ENCODE peak calls at places on chromosomes 7 and 10, in nine cellular contexts. One of them, this sample, is unnamed.
A peak's percentile ranks its signal among the peaks of the same experiment; 100 is the strongest.

GRCh38 chr7:1466524-1467271 is 7.4 kb upstream of the MICALL2 start:
- DNase-seq in neural crest cell: peak; percentile 43
- DNase-seq in natural killer cell: no peak
- DNase-seq in psoas muscle: peak; percentile 76
- DNase-seq in GM13976: no peak
- DNase-seq in epithelial cell of proximal tubule: no peak
- DNase-seq in OCI-LY7: no peak
- DNase-seq in foreskin keratinocyte: no peak
- DNase-seq in Peyer's patch: peak; percentile 90
- DNase-seq in this sample: peak; percentile 31

GRCh38 chr7:29196191-29196590 is 1.6 kb downstream of the CHN2 start:
- DNase-seq in epithelial cell of proximal tubule: no peak
- DNase-seq in psoas muscle: no peak
- DNase-seq in OCI-LY7: no peak
- DNase-seq in neural crest cell: no peak
- DNase-seq in foreskin keratinocyte: no peak
- DNase-seq in Peyer's patch: peak; percentile 47
- DNase-seq in GM13976: no peak
- DNase-seq in natural killer cell: no peak
- DNase-seq in this sample: no peak

GRCh38 chr10:88156341-88156740 is 292.9 kb downstream of the PTEN start:
- DNase-seq in neural crest cell: no peak
- DNase-seq in psoas muscle: no peak
- DNase-seq in epithelial cell of proximal tubule: no peak
- DNase-seq in foreskin keratinocyte: no peak
- DNase-seq in natural killer cell: no peak
- DNase-seq in Peyer's patch: no peak
- DNase-seq in OCI-LY7: no peak
- DNase-seq in GM13976: no peak
- DNase-seq in this sample: no peak

GRCh38 chr7:120395526-120396019 is 122.6 kb downstream of the KCND2 start:
- DNase-seq in foreskin keratinocyte: peak; percentile 9
- DNase-seq in psoas muscle: no peak
- DNase-seq in Peyer's patch: no peak
- DNase-seq in natural killer cell: no peak
- DNase-seq in OCI-LY7: no peak
- DNase-seq in epithelial cell of proximal tubule: no peak
- DNase-seq in neural crest cell: no peak
- DNase-seq in GM13976: peak; percentile 2
- DNase-seq in this sample: no peak

GRCh38 chr7:121447939-121448338 is 51.8 kb upstream of the FAM3C start:
- DNase-seq in Peyer's patch: no peak
- DNase-seq in psoas muscle: no peak
- DNase-seq in GM13976: no peak
- DNase-seq in OCI-LY7: no peak
- DNase-seq in foreskin keratinocyte: no peak
- DNase-seq in epithelial cell of proximal tubule: no peak
- DNase-seq in neural crest cell: no peak
- DNase-seq in natural killer cell: no peak
- DNase-seq in this sample: no peak

GRCh38 chr10:949446-949845 is 17.9 kb upstream of the LARP4B start:
- DNase-seq in epithelial cell of proximal tubule: no peak
- DNase-seq in foreskin keratinocyte: no peak
- DNase-seq in Peyer's patch: no peak
- DNase-seq in neural crest cell: no peak
- DNase-seq in OCI-LY7: no peak
- DNase-seq in psoas muscle: no peak
- DNase-seq in natural killer cell: no peak
- DNase-seq in GM13976: no peak
- DNase-seq in this sample: no peak

GRCh38 chr7:20217193-20217948 is at the start of gene MACC1:
- DNase-seq in natural killer cell: no peak
- DNase-seq in foreskin keratinocyte: peak; percentile 97
- DNase-seq in epithelial cell of proximal tubule: no peak
- DNase-seq in OCI-LY7: peak; percentile 90
- DNase-seq in psoas muscle: no peak
- DNase-seq in GM13976: no peak
- DNase-seq in neural crest cell: no peak
- DNase-seq in Peyer's patch: peak; percentile 93
- DNase-seq in this sample: peak; percentile 53

GRCh38 chr7:142380064-142380463 is 122.2 kb upstream of the PRSS58 start:
- DNase-seq in psoas muscle: no peak
- DNase-seq in GM13976: no peak
- DNase-seq in Peyer's patch: no peak
- DNase-seq in foreskin keratinocyte: no peak
- DNase-seq in OCI-LY7: no peak
- DNase-seq in epithelial cell of proximal tubule: no peak
- DNase-seq in neural crest cell: no peak
- DNase-seq in natural killer cell: no peak
- DNase-seq in this sample: no peak

GRCh38 chr10:58275261-58275660 is 6.3 kb downstream of the CISD1 start:
- DNase-seq in neural crest cell: no peak
- DNase-seq in foreskin keratinocyte: no peak
- DNase-seq in OCI-LY7: no peak
- DNase-seq in epithelial cell of proximal tubule: no peak
- DNase-seq in Peyer's patch: no peak
- DNase-seq in psoas muscle: no peak
- DNase-seq in natural killer cell: no peak
- DNase-seq in GM13976: no peak
- DNase-seq in this sample: no peak

GRCh38 chr10:68106656-68107055 is 2.6 kb upstream of the MYPN start:
- DNase-seq in OCI-LY7: no peak
- DNase-seq in neural crest cell: no peak
- DNase-seq in epithelial cell of proximal tubule: peak; percentile 19
- DNase-seq in foreskin keratinocyte: peak; percentile 86
- DNase-seq in GM13976: no peak
- DNase-seq in psoas muscle: no peak
- DNase-seq in Peyer's patch: no peak
- DNase-seq in natural killer cell: no peak
- DNase-seq in this sample: peak; percentile 87

GRCh38 chr10:86071145-86071544 is 295.4 kb downstream of the GRID1 start:
- DNase-seq in neural crest cell: no peak
- DNase-seq in foreskin keratinocyte: no peak
- DNase-seq in natural killer cell: no peak
- DNase-seq in epithelial cell of proximal tubule: no peak
- DNase-seq in GM13976: no peak
- DNase-seq in OCI-LY7: no peak
- DNase-seq in psoas muscle: no peak
- DNase-seq in Peyer's patch: no peak
- DNase-seq in this sample: no peak

GRCh38 chr10:69043931-69044531 is 43.9 kb upstream of the SRGN start:
- DNase-seq in GM13976: no peak
- DNase-seq in psoas muscle: no peak
- DNase-seq in neural crest cell: no peak
- DNase-seq in epithelial cell of proximal tubule: no peak
- DNase-seq in foreskin keratinocyte: no peak
- DNase-seq in natural killer cell: peak; percentile 42
- DNase-seq in OCI-LY7: peak; percentile 36
- DNase-seq in Peyer's patch: peak; percentile 73
- DNase-seq in this sample: no peak

DNA sequence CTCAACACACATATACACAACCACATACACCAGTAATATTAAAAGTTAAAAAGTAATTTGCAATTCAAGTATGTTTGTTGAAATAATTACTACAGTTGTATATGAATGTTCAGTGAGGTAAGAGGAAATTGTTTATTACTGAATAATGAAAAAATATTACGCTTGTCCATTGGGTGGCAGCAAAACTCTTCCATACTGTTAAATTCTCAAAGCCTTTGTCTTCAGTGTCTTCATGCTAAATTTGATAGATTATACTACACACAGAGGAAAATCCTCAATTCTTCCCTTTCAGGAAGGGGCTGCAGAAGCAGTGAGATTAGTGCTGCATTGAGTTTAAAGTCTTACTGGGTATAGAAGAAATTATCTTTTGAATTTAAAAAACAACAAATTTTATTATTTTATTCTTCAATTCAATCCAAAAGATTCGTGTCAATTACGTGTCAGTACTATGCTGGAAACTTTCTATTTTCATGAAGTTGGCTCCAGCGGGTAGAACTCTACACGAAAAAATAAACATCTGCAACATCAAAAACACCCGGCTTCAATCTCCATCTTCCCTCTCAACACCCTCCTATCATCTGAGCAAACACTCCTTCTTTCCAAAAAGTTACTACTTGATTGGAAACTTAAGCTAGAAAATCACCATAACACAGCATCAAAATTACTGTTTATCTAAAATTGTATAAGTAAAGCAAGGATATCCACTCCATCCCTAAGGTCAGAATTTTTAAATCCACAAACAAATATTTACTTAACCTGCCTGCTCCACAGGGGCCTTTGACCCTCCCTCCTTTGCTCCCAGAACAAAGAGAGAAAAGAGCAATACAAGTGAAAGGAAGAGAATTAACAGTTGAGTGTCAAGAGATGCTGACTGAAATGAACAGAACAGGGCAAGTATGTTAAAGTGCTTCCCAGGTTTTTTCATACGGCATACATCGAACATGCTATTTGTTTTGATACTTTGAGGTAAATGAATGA is 37.0 kb upstream of the TES start:
- DNase-seq in GM13976: peak; percentile 24
- DNase-seq in foreskin keratinocyte: peak; percentile 48
- DNase-seq in neural crest cell: peak; percentile 30
- DNase-seq in Peyer's patch: no peak
- DNase-seq in psoas muscle: no peak
- DNase-seq in epithelial cell of proximal tubule: no peak
- DNase-seq in OCI-LY7: peak; percentile 30
- DNase-seq in natural killer cell: no peak
- DNase-seq in this sample: no peak
- TF ChIP-seq CTCF in GM13976: peak; percentile 49
- TF ChIP-seq CTCF in foreskin keratinocyte: peak; percentile 83
- TF ChIP-seq CTCF in neural crest cell: peak; percentile 83
- TF ChIP-seq CTCF in Peyer's patch: peak; percentile 76
- TF ChIP-seq CTCF in psoas muscle: peak; percentile 61
- TF ChIP-seq CTCF in epithelial cell of proximal tubule: peak; percentile 59
- TF ChIP-seq CTCF in OCI-LY7: peak; percentile 80
- TF ChIP-seq CTCF in natural killer cell: peak; percentile 77
- TF ChIP-seq CTCF in this sample: peak; percentile 36

DNA sequence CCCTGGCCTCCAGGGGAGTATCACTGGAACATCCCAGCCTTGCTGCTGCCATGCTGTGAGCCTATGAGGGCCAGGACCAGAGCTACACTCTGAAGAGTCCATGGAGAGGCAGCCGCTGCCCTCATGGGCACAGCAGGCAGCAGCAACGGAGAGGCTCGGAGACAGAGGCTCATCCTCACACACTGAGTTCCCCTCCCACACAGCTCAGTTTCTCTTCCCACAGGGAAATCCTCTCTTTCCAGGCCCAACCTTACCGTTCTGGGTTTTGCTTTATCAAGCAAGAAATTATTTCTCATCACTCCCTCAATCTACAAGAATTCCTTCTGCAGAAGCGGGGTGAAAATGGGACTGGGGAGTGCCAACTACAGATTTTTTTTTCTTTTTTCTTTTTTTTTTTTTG is 36.6 kb downstream of the GOLGA7B start:
- DNase-seq in epithelial cell of proximal tubule: no peak
- DNase-seq in natural killer cell: no peak
- DNase-seq in GM13976: no peak
- DNase-seq in OCI-LY7: no peak
- DNase-seq in foreskin keratinocyte: no peak
- DNase-seq in neural crest cell: no peak
- DNase-seq in Peyer's patch: no peak
- DNase-seq in psoas muscle: no peak
- DNase-seq in this sample: no peak
- TF ChIP-seq CTCF in epithelial cell of proximal tubule: no peak
- TF ChIP-seq CTCF in natural killer cell: no peak
- TF ChIP-seq CTCF in GM13976: no peak
- TF ChIP-seq CTCF in OCI-LY7: no peak
- TF ChIP-seq CTCF in foreskin keratinocyte: no peak
- TF ChIP-seq CTCF in neural crest cell: no peak
- TF ChIP-seq CTCF in Peyer's patch: no peak
- TF ChIP-seq CTCF in psoas muscle: no peak
- TF ChIP-seq CTCF in this sample: no peak

DNA sequence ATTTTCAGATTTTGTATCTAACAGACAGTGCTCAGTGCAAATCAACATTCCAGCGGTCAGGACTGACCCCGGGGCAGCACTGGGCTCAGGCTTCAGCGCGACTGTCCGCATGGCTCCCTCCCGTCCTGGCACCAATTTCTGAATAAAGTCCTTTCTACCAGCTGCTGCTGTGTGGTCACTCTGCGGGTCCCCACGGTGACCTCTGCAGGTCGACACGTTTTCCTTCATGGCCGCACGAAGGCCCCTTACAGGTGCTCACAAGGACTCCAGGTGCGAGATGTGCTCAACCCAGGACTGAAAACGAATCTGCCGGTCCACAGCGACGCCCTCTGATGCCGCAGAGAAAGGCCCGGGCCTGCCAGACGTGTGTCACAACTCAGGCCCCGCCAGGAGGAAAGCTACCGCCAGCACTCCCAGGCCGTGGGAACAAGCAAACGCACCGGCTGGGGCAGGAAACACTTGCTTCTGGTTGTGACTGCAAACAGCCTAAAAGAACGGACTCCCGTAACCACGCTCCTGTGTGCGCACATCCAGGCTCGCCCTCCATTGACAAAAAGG is 3.7 kb upstream of the UTF1 start:
- DNase-seq in OCI-LY7: no peak
- DNase-seq in foreskin keratinocyte: no peak
- DNase-seq in GM13976: no peak
- DNase-seq in psoas muscle: no peak
- DNase-seq in epithelial cell of proximal tubule: no peak
- DNase-seq in natural killer cell: no peak
- DNase-seq in Peyer's patch: no peak
- DNase-seq in neural crest cell: no peak
- DNase-seq in this sample: no peak
- TF ChIP-seq CTCF in OCI-LY7: no peak
- TF ChIP-seq CTCF in foreskin keratinocyte: peak; percentile 28
- TF ChIP-seq CTCF in GM13976: no peak
- TF ChIP-seq CTCF in psoas muscle: no peak
- TF ChIP-seq CTCF in epithelial cell of proximal tubule: peak; percentile 19
- TF ChIP-seq CTCF in natural killer cell: no peak
- TF ChIP-seq CTCF in Peyer's patch: no peak
- TF ChIP-seq CTCF in neural crest cell: no peak
- TF ChIP-seq CTCF in this sample: no peak

GRCh38 chr7:154791611-154792010 is 211.3 kb downstream of the PAXIP1 start:
- DNase-seq in OCI-LY7: no peak
- DNase-seq in neural crest cell: no peak
- DNase-seq in Peyer's patch: no peak
- DNase-seq in epithelial cell of proximal tubule: no peak
- DNase-seq in GM13976: no peak
- DNase-seq in natural killer cell: no peak
- DNase-seq in foreskin keratinocyte: no peak
- DNase-seq in psoas muscle: no peak
- DNase-seq in this sample: no peak

GRCh38 chr7:154785898-154786297 is 217.0 kb downstream of the PAXIP1 start:
- DNase-seq in foreskin keratinocyte: no peak
- DNase-seq in OCI-LY7: no peak
- DNase-seq in neural crest cell: no peak
- DNase-seq in Peyer's patch: no peak
- DNase-seq in epithelial cell of proximal tubule: no peak
- DNase-seq in psoas muscle: no peak
- DNase-seq in GM13976: no peak
- DNase-seq in natural killer cell: no peak
- DNase-seq in this sample: no peak

GRCh38 chr7:154792436-154793055 is 210.4 kb downstream of the PAXIP1 start:
- DNase-seq in foreskin keratinocyte: no peak
- DNase-seq in OCI-LY7: no peak
- DNase-seq in psoas muscle: no peak
- DNase-seq in GM13976: no peak
- DNase-seq in natural killer cell: no peak
- DNase-seq in epithelial cell of proximal tubule: no peak
- DNase-seq in neural crest cell: no peak
- DNase-seq in Peyer's patch: no peak
- DNase-seq in this sample: no peak

GRCh38 chr7:154794147-154794780 is 208.7 kb downstream of the PAXIP1 start:
- DNase-seq in neural crest cell: peak; percentile 66
- DNase-seq in psoas muscle: no peak
- DNase-seq in Peyer's patch: no peak
- DNase-seq in natural killer cell: no peak
- DNase-seq in epithelial cell of proximal tubule: no peak
- DNase-seq in GM13976: peak; percentile 44
- DNase-seq in OCI-LY7: no peak
- DNase-seq in foreskin keratinocyte: peak; percentile 3
- DNase-seq in this sample: no peak

GRCh38 chr7:154789404-154789803 is 213.5 kb downstream of the PAXIP1 start:
- DNase-seq in epithelial cell of proximal tubule: no peak
- DNase-seq in GM13976: no peak
- DNase-seq in neural crest cell: peak; percentile 23
- DNase-seq in OCI-LY7: no peak
- DNase-seq in natural killer cell: no peak
- DNase-seq in Peyer's patch: no peak
- DNase-seq in psoas muscle: no peak
- DNase-seq in foreskin keratinocyte: no peak
- DNase-seq in this sample: no peak
- TF ChIP-seq CTCF in epithelial cell of proximal tubule: peak; percentile 36
- TF ChIP-seq CTCF in GM13976: no peak
- TF ChIP-seq CTCF in neural crest cell: peak; percentile 50
- TF ChIP-seq CTCF in OCI-LY7: peak; percentile 36
- TF ChIP-seq CTCF in natural killer cell: no peak
- TF ChIP-seq CTCF in Peyer's patch: no peak
- TF ChIP-seq CTCF in psoas muscle: no peak
- TF ChIP-seq CTCF in foreskin keratinocyte: no peak
- TF ChIP-seq CTCF in this sample: peak; percentile 39